ENCODE peak calls at places on chromosomes 7 and 10, in seven cellular contexts. V, H, U, I, K, O and M are unnamed samples.

GRCh38 chr7:76294344-76295024 is 8.0 kb upstream of the HSPB1 start:
- DNase-seq in K (peak), V (peak), I (peak), H (peak), U (peak), O (no peak), M (no peak)

GRCh38 chr7:18693401-18693800 is 197.9 kb downstream of the HDAC9 start:
- DNase-seq in H (peak), I (no peak), U (no peak), K (peak), V (no peak), O (no peak), M (peak)

GRCh38 chr10:103616705-103617361 is 123.3 kb downstream of the NEURL1 start:
- DNase-seq in K (peak), O (no peak), V (no peak), I (peak), H (no peak), U (no peak), M (no peak)

GRCh38 chr7:81618400-81619014 is 151.3 kb downstream of the HGF start:
- DNase-seq in O (no peak), V (no peak), H (peak), I (no peak), U (no peak), K (peak), M (no peak)

GRCh38 chr10:76122056-76122455 is 690.6 kb downstream of the LRMDA start:
- DNase-seq in I (no peak), V (no peak), U (no peak), O (no peak), H (no peak), K (no peak), M (no peak)

GRCh38 chr7:863106-863505 is 13.2 kb upstream of the GET4 start:
- DNase-seq in I (no peak), V (no peak), O (no peak), K (no peak), U (no peak), H (no peak), M (no peak)

GRCh38 chr10:103872137-103872933 is 17.0 kb upstream of the SH3PXD2A start:
- DNase-seq in I (no peak), O (no peak), U (no peak), V (no peak), K (no peak), H (no peak), M (no peak)

GRCh38 chr10:45404770-45405120 is 30.7 kb downstream of the ALOX5 start:
- DNase-seq in H (no peak), I (no peak), K (no peak), U (no peak), V (no peak), O (no peak), M (no peak)

GRCh38 chr7:91266931-91267557 is 2.8 kb downstream of the FZD1 start:
- DNase-seq in O (no peak), V (peak), H (peak), U (no peak), I (peak), K (no peak), M (no peak)

GRCh38 chr7:81161459-81162075 is 242.7 kb upstream of the SEMA3C start:
- DNase-seq in H (no peak), U (no peak), K (no peak), O (no peak), V (no peak), I (no peak), M (no peak)

GRCh38 chr7:7738177-7738576 is 19.8 kb upstream of the RPA3 start:
- DNase-seq in O (no peak), K (no peak), V (no peak), I (no peak), U (no peak), H (no peak), M (no peak)

GRCh38 chr7:28754027-28754426 is 204.1 kb downstream of the TRIL start:
- DNase-seq in U (no peak), K (no peak), V (no peak), I (no peak), O (no peak), H (no peak), M (no peak)

GRCh38 chr10:19194866-19195265 is 146.3 kb downstream of the MALRD1 start:
- DNase-seq in V (no peak), I (no peak), H (no peak), K (no peak), U (no peak), O (no peak), M (no peak)
- TF ChIP-seq CTCF in V (no peak), I (no peak), H (no peak), K (no peak), U (no peak), O (no peak), M (no peak)

DNA sequence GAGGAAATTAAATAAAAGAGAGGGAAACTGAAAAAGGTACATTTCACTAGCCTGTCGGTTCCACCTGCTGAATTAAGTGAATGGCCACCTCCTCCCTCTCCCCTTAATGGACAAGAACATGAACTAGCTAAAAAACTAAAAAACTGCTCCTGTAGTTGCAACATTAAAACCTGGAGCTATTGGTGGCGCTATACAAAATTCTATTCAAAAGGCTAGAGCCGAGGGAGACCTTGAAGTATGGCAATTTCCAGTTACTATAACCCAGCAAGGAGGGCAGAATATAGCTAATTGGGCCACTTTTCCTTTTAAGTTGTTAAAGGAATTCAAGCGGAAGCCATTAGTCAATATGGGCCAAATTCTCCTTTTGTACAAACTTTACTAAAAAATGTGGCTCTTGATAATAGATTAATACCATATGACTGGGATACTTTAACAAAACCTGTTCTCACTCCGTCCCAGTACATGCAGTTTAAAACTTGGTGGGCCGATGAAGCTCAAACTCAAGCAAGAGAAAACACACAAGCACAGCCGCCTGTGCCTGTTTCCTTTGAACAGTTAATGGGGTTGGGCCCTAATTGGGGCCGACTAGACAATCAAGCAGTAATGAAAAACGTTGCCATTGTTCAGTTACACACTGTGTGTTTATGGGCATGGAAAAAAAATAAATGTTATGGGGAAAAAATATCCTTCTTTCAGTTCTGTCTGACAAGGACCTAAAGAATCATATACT is 6.5 kb upstream of the CHST3 start:
- DNase-seq in H (peak), I (no peak), K (no peak), V (no peak), U (no peak), O (no peak), M (no peak)
- TF ChIP-seq CTCF in H (peak), I (no peak), K (no peak), V (no peak), U (peak), O (no peak), M (no peak)

GRCh38 chr7:117665393-117665792 is 185.6 kb downstream of the CFTR start:
- DNase-seq in O (no peak), V (no peak), I (no peak), H (no peak), K (no peak), U (no peak), M (no peak)
- TF ChIP-seq CTCF in O (no peak), V (no peak), I (no peak), H (no peak), K (no peak), U (no peak), M (no peak)

DNA sequence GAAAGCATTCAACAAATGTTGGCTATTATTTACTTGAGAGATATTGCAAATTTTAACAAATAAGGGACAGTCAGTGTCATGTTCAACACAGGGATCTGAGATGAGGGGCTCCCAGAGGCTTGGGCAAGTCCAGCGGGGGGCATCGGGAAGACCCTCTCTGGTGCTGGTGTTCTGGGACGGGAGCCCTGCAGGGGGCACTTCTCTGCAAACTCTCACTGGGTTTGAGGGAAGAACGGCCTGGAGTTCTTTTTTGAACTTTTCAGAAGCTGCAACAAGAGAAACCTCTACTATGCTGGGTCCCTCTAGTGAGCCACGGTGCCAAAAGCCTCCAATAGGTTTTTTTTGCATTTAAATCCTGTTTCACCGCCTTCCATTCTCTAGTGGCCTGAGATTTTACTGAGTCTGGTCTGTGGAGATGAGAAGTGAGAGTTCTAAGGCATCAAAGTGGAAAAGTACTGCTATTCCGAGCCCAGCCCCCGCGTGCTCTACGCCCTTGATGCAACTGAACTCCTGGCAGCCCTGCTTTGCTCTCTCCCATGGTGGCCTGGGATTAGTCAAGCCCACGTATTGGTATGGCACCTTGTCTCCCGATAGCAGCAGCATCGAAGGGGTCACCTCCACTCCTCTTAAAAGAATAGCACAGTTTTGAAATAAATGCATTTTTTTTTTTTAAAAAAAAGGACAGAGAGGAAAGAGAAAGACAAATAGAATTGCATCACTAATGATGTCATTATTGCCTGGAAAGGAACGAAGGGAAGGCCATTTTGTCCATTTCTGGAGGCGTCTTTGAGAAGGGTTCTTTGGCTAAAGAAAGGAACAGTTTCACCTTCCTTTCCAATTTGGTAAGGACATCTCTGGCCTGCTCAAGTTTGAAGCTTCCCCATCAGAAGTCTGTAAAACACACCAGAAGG is 43.5 kb downstream of the CLEC2L start:
- DNase-seq in I (no peak), U (no peak), K (peak), V (no peak), O (no peak), H (peak), M (no peak)
- TF ChIP-seq CTCF in I (no peak), U (no peak), K (no peak), V (no peak), O (no peak), H (peak), M (no peak)